ENCODE peak calls at places on chromosomes 12 and 14, in eight cellular contexts. One of them, this sample, is unnamed.
A peak's percentile ranks its signal among the peaks of the same experiment; 100 is the strongest.

GRCh38 chr12:77124767-77125166 is 59.4 kb upstream of the E2F7 start:
- DNase-seq in Peyer's patch: no peak
- DNase-seq in esophagus squamous epithelium: no peak
- DNase-seq in ovary: no peak
- DNase-seq in endothelial cell of umbilical vein: no peak
- DNase-seq in transverse colon: no peak
- DNase-seq in heart left ventricle: no peak
- DNase-seq in breast epithelium: no peak
- DNase-seq in this sample: no peak

GRCh38 chr14:36223558-36223957 is 47.0 kb upstream of the PTCSC3 start:
- DNase-seq in Peyer's patch: no peak
- DNase-seq in esophagus squamous epithelium: no peak
- DNase-seq in ovary: no peak
- DNase-seq in endothelial cell of umbilical vein: no peak
- DNase-seq in transverse colon: no peak
- DNase-seq in heart left ventricle: no peak
- DNase-seq in breast epithelium: no peak
- DNase-seq in this sample: no peak

GRCh38 chr12:43744826-43745225 is 13.8 kb downstream of the PUS7L start:
- DNase-seq in Peyer's patch: no peak
- DNase-seq in esophagus squamous epithelium: no peak
- DNase-seq in ovary: no peak
- DNase-seq in endothelial cell of umbilical vein: no peak
- DNase-seq in transverse colon: no peak
- DNase-seq in heart left ventricle: no peak
- DNase-seq in breast epithelium: no peak
- DNase-seq in this sample: no peak

GRCh38 chr12:7344831-7345230 is 41.0 kb downstream of the ACSM4 start:
- DNase-seq in Peyer's patch: no peak
- DNase-seq in esophagus squamous epithelium: no peak
- DNase-seq in ovary: no peak
- DNase-seq in endothelial cell of umbilical vein: no peak
- DNase-seq in transverse colon: no peak
- DNase-seq in heart left ventricle: no peak
- DNase-seq in breast epithelium: no peak
- DNase-seq in this sample: no peak

GRCh38 chr14:54420478-54421116 is 20.6 kb downstream of the CNIH1 start:
- DNase-seq in Peyer's patch: no peak
- DNase-seq in esophagus squamous epithelium: no peak
- DNase-seq in ovary: no peak
- DNase-seq in endothelial cell of umbilical vein: peak; percentile 75
- DNase-seq in transverse colon: peak; percentile 35
- DNase-seq in heart left ventricle: no peak
- DNase-seq in breast epithelium: no peak
- DNase-seq in this sample: no peak

GRCh38 chr14:88196925-88197324 is 126.1 kb downstream of the KCNK10 start:
- DNase-seq in Peyer's patch: no peak
- DNase-seq in esophagus squamous epithelium: no peak
- DNase-seq in ovary: no peak
- DNase-seq in endothelial cell of umbilical vein: no peak
- DNase-seq in transverse colon: no peak
- DNase-seq in heart left ventricle: no peak
- DNase-seq in breast epithelium: no peak
- DNase-seq in this sample: no peak

GRCh38 chr14:92560106-92560865 is 46.7 kb downstream of the RIN3 start:
- DNase-seq in Peyer's patch: peak; percentile 32
- DNase-seq in esophagus squamous epithelium: no peak
- DNase-seq in ovary: no peak
- DNase-seq in endothelial cell of umbilical vein: no peak
- DNase-seq in transverse colon: no peak
- DNase-seq in heart left ventricle: no peak
- DNase-seq in breast epithelium: no peak
- DNase-seq in this sample: no peak

GRCh38 chr14:20610002-20610765 is 19.0 kb upstream of the RNASE12 start:
- DNase-seq in Peyer's patch: peak; percentile 67
- DNase-seq in esophagus squamous epithelium: no peak
- DNase-seq in ovary: peak; percentile 88
- DNase-seq in endothelial cell of umbilical vein: peak; percentile 79
- DNase-seq in transverse colon: peak; percentile 85
- DNase-seq in heart left ventricle: peak; percentile 80
- DNase-seq in breast epithelium: peak; percentile 71
- DNase-seq in this sample: peak; percentile 91

GRCh38 chr12:122238861-122239260 is 13.0 kb upstream of the DIABLO start:
- DNase-seq in Peyer's patch: no peak
- DNase-seq in esophagus squamous epithelium: no peak
- DNase-seq in ovary: no peak
- DNase-seq in endothelial cell of umbilical vein: no peak
- DNase-seq in transverse colon: no peak
- DNase-seq in heart left ventricle: no peak
- DNase-seq in breast epithelium: no peak
- DNase-seq in this sample: no peak

GRCh38 chr14:72643317-72643801 is 250.5 kb downstream of the DPF3 start:
- DNase-seq in Peyer's patch: no peak
- DNase-seq in esophagus squamous epithelium: no peak
- DNase-seq in ovary: no peak
- DNase-seq in endothelial cell of umbilical vein: peak; percentile 96
- DNase-seq in transverse colon: no peak
- DNase-seq in heart left ventricle: peak; percentile 65
- DNase-seq in breast epithelium: no peak
- DNase-seq in this sample: no peak

GRCh38 chr12:78759387-78759786 is 105.2 kb upstream of the SYT1 start:
- DNase-seq in Peyer's patch: no peak
- DNase-seq in esophagus squamous epithelium: no peak
- DNase-seq in ovary: no peak
- DNase-seq in endothelial cell of umbilical vein: peak; percentile 75
- DNase-seq in transverse colon: no peak
- DNase-seq in heart left ventricle: no peak
- DNase-seq in breast epithelium: no peak
- DNase-seq in this sample: no peak

GRCh38 chr12:19311165-19311564 is 128.1 kb upstream of the AEBP2 start:
- DNase-seq in Peyer's patch: no peak
- DNase-seq in esophagus squamous epithelium: no peak
- DNase-seq in ovary: no peak
- DNase-seq in endothelial cell of umbilical vein: no peak
- DNase-seq in transverse colon: no peak
- DNase-seq in heart left ventricle: no peak
- DNase-seq in breast epithelium: no peak
- DNase-seq in this sample: no peak

GRCh38 chr14:68669101-68669500 is 123.8 kb downstream of the ZFP36L1 start:
- DNase-seq in Peyer's patch: no peak
- DNase-seq in esophagus squamous epithelium: no peak
- DNase-seq in ovary: no peak
- DNase-seq in endothelial cell of umbilical vein: no peak
- DNase-seq in transverse colon: no peak
- DNase-seq in heart left ventricle: no peak
- DNase-seq in breast epithelium: peak; percentile 69
- DNase-seq in this sample: peak; percentile 44

GRCh38 chr12:64318605-64319004 is 72.0 kb downstream of the C12orf56 start:
- DNase-seq in Peyer's patch: no peak
- DNase-seq in esophagus squamous epithelium: no peak
- DNase-seq in ovary: no peak
- DNase-seq in endothelial cell of umbilical vein: peak; percentile 11
- DNase-seq in transverse colon: no peak
- DNase-seq in heart left ventricle: no peak
- DNase-seq in breast epithelium: no peak
- DNase-seq in this sample: no peak

GRCh38 chr12:10242539-10242938 is 29.9 kb downstream of the GABARAPL1 start:
- DNase-seq in Peyer's patch: no peak
- DNase-seq in esophagus squamous epithelium: no peak
- DNase-seq in ovary: no peak
- DNase-seq in endothelial cell of umbilical vein: no peak
- DNase-seq in transverse colon: no peak
- DNase-seq in heart left ventricle: no peak
- DNase-seq in breast epithelium: no peak
- DNase-seq in this sample: no peak

GRCh38 chr12:124100572-124101178 is 127.7 kb downstream of the ZNF664 start:
- DNase-seq in Peyer's patch: no peak
- DNase-seq in esophagus squamous epithelium: no peak
- DNase-seq in ovary: no peak
- DNase-seq in endothelial cell of umbilical vein: no peak
- DNase-seq in transverse colon: no peak
- DNase-seq in heart left ventricle: no peak
- DNase-seq in breast epithelium: no peak
- DNase-seq in this sample: no peak

GRCh38 chr14:105439710-105440553 is 20.3 kb downstream of the MTA1 start:
- DNase-seq in Peyer's patch: no peak
- DNase-seq in esophagus squamous epithelium: no peak
- DNase-seq in ovary: no peak
- DNase-seq in endothelial cell of umbilical vein: peak; percentile 19
- DNase-seq in transverse colon: no peak
- DNase-seq in heart left ventricle: peak; percentile 58
- DNase-seq in breast epithelium: no peak
- DNase-seq in this sample: no peak

GRCh38 chr14:88919502-88919901 is 95.1 kb downstream of the TTC8 start:
- DNase-seq in Peyer's patch: no peak
- DNase-seq in esophagus squamous epithelium: no peak
- DNase-seq in ovary: no peak
- DNase-seq in endothelial cell of umbilical vein: no peak
- DNase-seq in transverse colon: peak; percentile 68
- DNase-seq in heart left ventricle: no peak
- DNase-seq in breast epithelium: no peak
- DNase-seq in this sample: no peak

GRCh38 chr14:61968207-61968606 is 206.0 kb downstream of the SNAPC1 start:
- DNase-seq in Peyer's patch: no peak
- DNase-seq in esophagus squamous epithelium: no peak
- DNase-seq in ovary: no peak
- DNase-seq in endothelial cell of umbilical vein: no peak
- DNase-seq in transverse colon: no peak
- DNase-seq in heart left ventricle: no peak
- DNase-seq in breast epithelium: no peak
- DNase-seq in this sample: no peak
- TF ChIP-seq POLR2A in Peyer's patch: no peak
- TF ChIP-seq POLR2A in esophagus squamous epithelium: no peak
- TF ChIP-seq POLR2A in ovary: no peak
- TF ChIP-seq POLR2A in endothelial cell of umbilical vein: no peak
- TF ChIP-seq POLR2A in transverse colon: no peak
- TF ChIP-seq POLR2A in heart left ventricle: no peak
- TF ChIP-seq POLR2A in breast epithelium: no peak
- TF ChIP-seq POLR2A in this sample: no peak

DNA sequence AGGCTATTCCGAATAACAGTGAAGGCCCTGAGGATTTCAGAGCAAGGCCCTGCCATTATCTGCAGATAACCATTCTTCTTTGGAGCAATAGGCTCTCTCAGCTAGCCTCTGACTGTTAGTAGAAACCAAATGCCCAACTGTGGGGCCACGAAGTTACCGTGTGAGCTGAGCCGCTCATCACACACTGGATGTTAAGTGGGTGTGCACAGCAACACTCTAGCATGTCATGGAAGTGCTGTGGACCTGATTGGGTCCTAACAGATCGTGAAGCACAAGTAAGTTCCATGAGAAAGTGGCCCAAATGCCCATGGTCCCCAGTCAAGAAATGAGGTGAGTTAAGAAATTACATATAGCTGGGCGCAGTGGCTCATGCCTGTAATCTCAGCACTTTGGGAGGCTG is 190.4 kb downstream of the ALG10 start:
- DNase-seq in Peyer's patch: no peak
- DNase-seq in esophagus squamous epithelium: no peak
- DNase-seq in ovary: no peak
- DNase-seq in endothelial cell of umbilical vein: no peak
- DNase-seq in transverse colon: no peak
- DNase-seq in heart left ventricle: no peak
- DNase-seq in breast epithelium: no peak
- DNase-seq in this sample: no peak
- H3K27ac ChIP-seq in Peyer's patch: no peak overlapping the region
- H3K27ac ChIP-seq in esophagus squamous epithelium: no peak overlapping the region
- H3K27ac ChIP-seq in ovary: no peak overlapping the region
- H3K27ac ChIP-seq in endothelial cell of umbilical vein: no peak overlapping the region
- H3K27ac ChIP-seq in transverse colon: no peak overlapping the region
- H3K27ac ChIP-seq in heart left ventricle: no peak overlapping the region
- H3K27ac ChIP-seq in breast epithelium: no peak overlapping the region
- H3K27ac ChIP-seq in this sample: no peak overlapping the region

GRCh38 chr14:97657609-97658008 is 860.4 kb downstream of the VRK1 start:
- DNase-seq in Peyer's patch: no peak
- DNase-seq in esophagus squamous epithelium: no peak
- DNase-seq in ovary: no peak
- DNase-seq in endothelial cell of umbilical vein: no peak
- DNase-seq in transverse colon: no peak
- DNase-seq in heart left ventricle: no peak
- DNase-seq in breast epithelium: no peak
- DNase-seq in this sample: no peak
- TF ChIP-seq POLR2A in Peyer's patch: no peak
- TF ChIP-seq POLR2A in esophagus squamous epithelium: no peak
- TF ChIP-seq POLR2A in ovary: no peak
- TF ChIP-seq POLR2A in endothelial cell of umbilical vein: no peak
- TF ChIP-seq POLR2A in transverse colon: no peak
- TF ChIP-seq POLR2A in heart left ventricle: no peak
- TF ChIP-seq POLR2A in breast epithelium: no peak
- TF ChIP-seq POLR2A in this sample: no peak

DNA sequence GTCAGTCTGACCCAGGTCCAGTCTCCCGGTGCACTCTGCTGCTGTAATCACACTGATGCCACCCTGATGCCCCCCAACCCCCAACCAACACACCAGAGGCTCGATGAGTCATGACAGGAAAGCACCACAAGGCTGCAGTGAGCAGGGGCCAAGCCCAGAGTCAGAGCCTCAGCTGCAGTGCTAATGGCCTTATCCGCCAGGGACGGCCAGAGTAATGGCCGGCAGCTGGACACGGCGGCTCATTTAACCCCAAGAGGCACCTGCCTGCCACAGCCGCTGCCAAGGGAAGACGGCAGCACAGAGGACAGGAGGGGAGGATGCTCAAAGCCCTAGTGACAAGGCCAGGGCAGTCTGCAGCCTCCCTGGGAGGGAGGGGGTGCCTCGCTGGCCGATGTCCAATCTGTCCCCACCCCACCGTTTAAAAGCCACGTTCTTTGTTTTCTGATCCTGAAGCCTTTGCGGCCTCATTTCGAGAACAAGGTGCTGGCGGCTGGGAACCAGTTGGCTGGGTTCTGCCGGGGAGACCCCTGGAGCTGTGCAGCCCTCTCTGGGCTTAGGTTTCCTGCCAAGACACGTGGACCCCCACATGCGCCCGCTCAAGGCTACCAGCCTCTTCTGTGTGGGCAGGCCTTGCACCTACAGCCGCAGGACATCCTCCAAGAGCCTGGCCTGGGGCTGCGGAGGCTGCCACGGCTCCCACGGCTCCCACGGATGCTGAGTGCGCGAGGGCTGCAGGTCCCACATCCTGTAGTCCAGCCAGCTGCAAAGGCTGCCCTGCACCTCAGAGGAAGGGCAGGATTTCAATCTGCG is 13.1 kb downstream of the CCDC85C start:
- DNase-seq in Peyer's patch: no peak
- DNase-seq in esophagus squamous epithelium: no peak
- DNase-seq in ovary: no peak
- DNase-seq in endothelial cell of umbilical vein: peak; percentile 85
- DNase-seq in transverse colon: no peak
- DNase-seq in heart left ventricle: peak; percentile 51
- DNase-seq in breast epithelium: no peak
- DNase-seq in this sample: peak; percentile 70
- H3K27ac ChIP-seq in Peyer's patch: peak overlapping the region; percentile 13
- H3K27ac ChIP-seq in esophagus squamous epithelium: peak overlapping the region; percentile 11
- H3K27ac ChIP-seq in ovary: no peak overlapping the region
- H3K27ac ChIP-seq in endothelial cell of umbilical vein: no peak overlapping the region
- H3K27ac ChIP-seq in transverse colon: peak overlapping the region; percentile 59
- H3K27ac ChIP-seq in heart left ventricle: peak overlapping the region; percentile 33
- H3K27ac ChIP-seq in breast epithelium: peak overlapping the region; percentile 48
- H3K27ac ChIP-seq in this sample: peak overlapping the region; percentile 46

GRCh38 chr12:47889040-47889439 is 15.8 kb downstream of the VDR start:
- DNase-seq in Peyer's patch: no peak
- DNase-seq in esophagus squamous epithelium: no peak
- DNase-seq in ovary: no peak
- DNase-seq in endothelial cell of umbilical vein: no peak
- DNase-seq in transverse colon: no peak
- DNase-seq in heart left ventricle: no peak
- DNase-seq in breast epithelium: no peak
- DNase-seq in this sample: no peak
- TF ChIP-seq POLR2A in Peyer's patch: no peak
- TF ChIP-seq POLR2A in esophagus squamous epithelium: no peak
- TF ChIP-seq POLR2A in ovary: no peak
- TF ChIP-seq POLR2A in endothelial cell of umbilical vein: no peak
- TF ChIP-seq POLR2A in transverse colon: no peak
- TF ChIP-seq POLR2A in heart left ventricle: no peak
- TF ChIP-seq POLR2A in breast epithelium: no peak
- TF ChIP-seq POLR2A in this sample: no peak